ENCODE peak calls at places on chromosomes 2 and 18, in eight cellular contexts. O, C, A, B, I, H, G and S are unnamed samples.

GRCh38 chr18:59140287-59140885 is 702 bp downstream of the SEC11C start:
- DNase-seq in O (no peak), C (peak), A (peak), B (peak), I (no peak), H (peak), G (no peak), S (no peak)

GRCh38 chr2:234403074-234403473 is 93.8 kb downstream of the ARL4C start:
- DNase-seq in O (no peak), C (no peak), A (no peak), B (no peak), I (no peak), H (no peak), G (no peak), S (no peak)

GRCh38 chr2:132902626-132903025 is 232.6 kb upstream of the LYPD1 start:
- DNase-seq in O (no peak), C (no peak), A (no peak), B (no peak), I (no peak), H (no peak), G (no peak), S (no peak)

GRCh38 chr2:226985227-226985946 is 149.5 kb downstream of the RHBDD1 start:
- DNase-seq in O (peak), C (no peak), A (no peak), B (peak), I (peak), H (peak), G (no peak), S (no peak)

GRCh38 chr2:12120281-12121150 is 374.1 kb downstream of the LPIN1 start:
- DNase-seq in O (no peak), C (no peak), A (no peak), B (no peak), I (no peak), H (no peak), G (no peak), S (no peak)

GRCh38 chr2:54767921-54768320 is 44.5 kb downstream of the EML6 start:
- DNase-seq in O (no peak), C (no peak), A (no peak), B (no peak), I (no peak), H (no peak), G (no peak), S (no peak)

GRCh38 chr2:64998658-64999061 is 9.5 kb downstream of the SLC1A4 start:
- DNase-seq in O (no peak), C (no peak), A (no peak), B (no peak), I (no peak), H (no peak), G (no peak), S (no peak)

GRCh38 chr2:198953328-198953727 is 504.4 kb downstream of the SATB2 start:
- DNase-seq in O (no peak), C (no peak), A (no peak), B (no peak), I (no peak), H (no peak), G (no peak), S (no peak)

GRCh38 chr2:144102386-144102785 is 417.5 kb downstream of the ZEB2 start:
- DNase-seq in O (no peak), C (no peak), A (no peak), B (no peak), I (no peak), H (no peak), G (no peak), S (no peak)

GRCh38 chr2:22855761-22856184 is 529.2 kb upstream of the KLHL29 start:
- DNase-seq in O (no peak), C (no peak), A (no peak), B (no peak), I (no peak), H (no peak), G (no peak), S (no peak)

GRCh38 chr2:165582409-165582808 is 112.9 kb downstream of the CSRNP3 start:
- DNase-seq in O (no peak), C (no peak), A (no peak), B (no peak), I (no peak), H (no peak), G (no peak), S (no peak)

GRCh38 chr2:197191177-197191947 is 119.2 kb downstream of the ANKRD44 start:
- DNase-seq in O (no peak), C (no peak), A (no peak), B (no peak), I (no peak), H (peak), G (no peak), S (no peak)

GRCh38 chr2:17951563-17951962 is 73.1 kb downstream of the KCNS3 start:
- DNase-seq in O (no peak), C (no peak), A (no peak), B (no peak), I (no peak), H (no peak), G (no peak), S (no peak)

GRCh38 chr2:125652260-125652659 is 1003.7 kb upstream of the GYPC start:
- DNase-seq in O (no peak), C (no peak), A (no peak), B (no peak), I (no peak), H (no peak), G (no peak), S (no peak)

GRCh38 chr2:119746836-119747235 is 12.9 kb upstream of the PTPN4 start:
- DNase-seq in O (no peak), C (no peak), A (no peak), B (no peak), I (no peak), H (no peak), G (no peak), S (no peak)

GRCh38 chr2:130319536-130319935 is 23.2 kb upstream of the IMP4 start:
- DNase-seq in O (no peak), C (no peak), A (no peak), B (no peak), I (no peak), H (no peak), G (no peak), S (no peak)

GRCh38 chr18:79337184-79337583 is 58.5 kb upstream of the NFATC1 start:
- DNase-seq in O (no peak), C (no peak), A (no peak), B (no peak), I (no peak), H (no peak), G (no peak), S (no peak)

GRCh38 chr2:132597831-132598230 is 72.2 kb downstream of the LYPD1 start:
- DNase-seq in O (no peak), C (no peak), A (no peak), B (no peak), I (no peak), H (no peak), G (no peak), S (no peak)

GRCh38 chr2:95305341-95306058 is 8.4 kb downstream of the KCNIP3 start:
- DNase-seq in O (no peak), C (no peak), A (peak), B (no peak), I (no peak), H (no peak), G (no peak), S (no peak)

GRCh38 chr2:98500561-98500960 is 55.9 kb downstream of the INPP4A start:
- DNase-seq in O (no peak), C (no peak), A (no peak), B (no peak), I (no peak), H (no peak), G (no peak), S (no peak)
- TF ChIP-seq CTCF in O (no peak), C (no peak), A (no peak), B (no peak), I (no peak), H (no peak), G (no peak), S (no peak)

DNA sequence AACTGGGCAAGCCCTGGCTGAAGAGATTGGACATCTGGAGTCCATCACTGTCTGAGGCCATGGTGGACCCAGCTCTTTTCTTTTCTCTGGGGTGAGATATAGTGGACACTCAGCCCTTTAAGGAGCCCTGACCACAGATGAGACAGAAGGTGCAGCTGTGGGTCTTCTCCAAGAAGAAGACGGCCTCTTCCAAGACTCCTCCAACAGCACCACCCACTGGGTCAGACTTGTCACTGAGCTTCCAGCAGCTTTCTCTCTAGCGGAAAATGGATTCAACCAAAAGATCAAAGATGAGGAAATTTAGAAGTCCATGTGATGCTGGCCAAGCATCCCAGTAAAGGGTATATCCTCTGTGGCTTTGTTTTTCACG is 27.3 kb downstream of the TWIST2 start:
- DNase-seq in O (no peak), C (no peak), A (peak), B (no peak), I (no peak), H (peak), G (no peak), S (no peak)
- TF ChIP-seq CTCF in O (no peak), C (no peak), A (no peak), B (no peak), I (no peak), H (peak), G (no peak), S (no peak)

DNA sequence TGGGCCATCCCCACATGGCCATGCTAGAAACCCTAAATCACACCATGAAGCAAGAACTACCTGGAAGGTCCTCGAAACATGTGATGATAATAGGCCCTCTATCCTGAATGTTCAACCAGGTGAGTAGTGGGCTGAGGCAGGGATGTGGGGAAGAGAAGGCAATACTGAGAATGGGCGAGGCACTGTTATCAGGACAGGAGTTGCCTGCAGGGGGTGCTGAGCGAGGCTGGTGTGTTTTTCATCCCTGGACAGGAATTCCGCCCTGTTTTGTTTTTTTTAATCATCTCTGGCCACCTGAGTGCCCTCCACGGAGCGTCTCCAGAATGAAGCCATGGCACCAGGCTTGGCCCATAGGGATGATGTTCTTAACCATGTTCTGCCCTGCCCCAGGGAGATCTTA is 103.0 kb upstream of the SOX11 start:
- DNase-seq in O (no peak), C (no peak), A (no peak), B (no peak), I (no peak), H (no peak), G (no peak), S (no peak)
- TF ChIP-seq CTCF in O (no peak), C (no peak), A (no peak), B (peak), I (no peak), H (no peak), G (no peak), S (no peak)

DNA sequence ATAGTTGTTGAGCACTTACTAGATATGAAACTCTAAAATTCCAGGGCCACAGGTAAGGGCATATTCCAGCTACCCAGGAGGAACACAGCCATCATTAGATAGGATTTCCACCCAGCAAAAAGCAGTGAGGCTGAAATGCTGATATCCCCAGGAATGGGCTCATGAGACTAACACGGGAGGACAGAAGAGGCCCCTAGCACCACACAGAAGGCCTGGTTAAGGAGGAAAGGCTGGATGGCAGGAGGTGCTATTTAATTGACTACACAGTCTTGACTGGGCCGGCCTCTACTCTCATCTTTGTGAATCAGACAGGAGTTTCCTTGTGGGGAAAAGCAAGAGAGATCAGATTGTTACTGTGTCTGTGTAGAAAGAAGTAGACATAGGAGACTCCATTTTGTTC is 61.7 kb downstream of the MRPL35 start:
- DNase-seq in O (no peak), C (no peak), A (no peak), B (no peak), I (no peak), H (no peak), G (no peak), S (no peak)
- TF ChIP-seq CTCF in O (no peak), C (no peak), A (no peak), B (no peak), I (no peak), H (no peak), G (no peak), S (no peak)

DNA sequence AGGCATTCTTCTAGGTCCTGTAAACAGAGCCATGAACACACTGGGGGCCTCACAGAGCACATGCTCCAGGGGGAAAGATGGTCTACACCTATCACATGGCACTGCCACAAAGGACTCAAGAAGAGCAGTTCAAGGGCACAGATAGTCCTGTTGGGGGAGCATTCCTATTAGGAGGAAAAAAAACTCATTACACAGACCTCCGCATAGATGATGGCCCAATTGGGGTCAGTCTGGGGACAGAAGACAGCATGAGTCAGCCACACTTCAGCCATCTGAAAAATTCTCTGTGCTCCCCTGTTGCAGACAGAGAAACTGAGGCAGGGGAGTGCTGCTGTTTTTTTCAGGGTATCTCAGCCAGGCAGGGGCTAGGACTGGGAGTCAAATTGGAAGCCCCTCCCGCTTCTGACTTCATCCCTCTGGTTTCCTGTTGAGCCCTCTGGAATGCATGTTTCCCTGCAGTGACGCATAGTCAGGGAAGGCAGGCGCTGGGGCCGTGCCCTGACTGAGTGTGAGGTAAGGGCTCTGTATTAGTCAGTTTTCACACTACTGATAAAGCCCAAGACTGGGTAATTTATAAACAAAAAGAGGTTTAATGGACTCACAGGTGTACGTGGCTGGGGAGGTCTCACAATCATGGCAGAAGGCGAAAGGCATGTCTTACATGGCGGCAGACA is 67.9 kb downstream of the RHOB start:
- DNase-seq in O (no peak), C (no peak), A (no peak), B (no peak), I (no peak), H (no peak), G (no peak), S (no peak)
- TF ChIP-seq CTCF in O (no peak), C (no peak), A (no peak), B (no peak), I (no peak), H (no peak), G (no peak), S (no peak)

GRCh38 chr2:73894877-73895276 is 2.1 kb downstream of the ACTG2 start:
- DNase-seq in O (no peak), C (no peak), A (no peak), B (no peak), I (no peak), H (no peak), G (no peak), S (no peak)
- TF ChIP-seq CTCF in O (no peak), C (no peak), A (no peak), B (no peak), I (no peak), H (no peak), G (no peak), S (no peak)